ENCODE peak calls at places on chromosomes 6 and 20, in six cellular contexts. N is memory B cell, F is HS-5, M is hippocampal formation, G is NCI-H2107, Y is fibroblast of mammary gland. R is an unnamed sample.

GRCh38 chr6:77455271-77455670 is 8.0 kb downstream of the HTR1B start:
- DNase-seq in N (no peak), F (no peak), M (no peak), G (no peak), Y (no peak), R (no peak)

GRCh38 chr6:43904311-43905123 is 134.5 kb downstream of the VEGFA start:
- DNase-seq in N (no peak), F (no peak), M (no peak), G (no peak), Y (no peak), R (no peak)

GRCh38 chr6:132511836-132512230 is 1.1 kb downstream of the STX7 start:
- DNase-seq in N (no peak), F (no peak), M (no peak), G (no peak), Y (no peak), R (no peak)

GRCh38 chr6:149079911-149080501 is 237.5 kb upstream of the TAB2 start:
- DNase-seq in N (no peak), F (no peak), M (no peak), G (no peak), Y (peak), R (no peak)

GRCh38 chr6:69487688-69488087 is 309.1 kb downstream of the LMBRD1 start:
- DNase-seq in N (no peak), F (no peak), M (no peak), G (no peak), Y (no peak), R (no peak)

GRCh38 chr6:29676981-29677601 is 3.9 kb downstream of the ZFP57 start:
- DNase-seq in N (no peak), F (no peak), M (no peak), G (no peak), Y (no peak), R (no peak)

GRCh38 chr6:7540595-7540994 is 876 bp upstream of the DSP start:
- DNase-seq in N (no peak), F (no peak), M (no peak), G (no peak), Y (peak), R (no peak)

GRCh38 chr20:46435146-46435545 is 28.7 kb upstream of the ELMO2 start:
- DNase-seq in N (no peak), F (no peak), M (no peak), G (no peak), Y (no peak), R (no peak)

GRCh38 chr20:1467355-1468116 is 887 bp upstream of the NSFL1C start:
- DNase-seq in N (peak), F (no peak), M (no peak), G (no peak), Y (no peak), R (no peak)

GRCh38 chr6:40436685-40437604 is 150.2 kb downstream of the LRFN2 start:
- DNase-seq in N (no peak), F (no peak), M (peak), G (no peak), Y (peak), R (no peak)

GRCh38 chr6:2875840-2876207 is 27.3 kb downstream of the SERPINB9 start:
- DNase-seq in N (no peak), F (no peak), M (no peak), G (no peak), Y (no peak), R (peak)

GRCh38 chr6:169702640-169703246 is 817 bp downstream of the C6orf120 start:
- DNase-seq in N (no peak), F (no peak), M (no peak), G (no peak), Y (no peak), R (peak)

GRCh38 chr6:13924146-13924948 is 405 bp upstream of the RNF182 start:
- DNase-seq in N (peak), F (peak), M (no peak), G (no peak), Y (peak), R (no peak)

GRCh38 chr6:83467620-83468036 is 36.8 kb upstream of the ME1 start:
- DNase-seq in N (no peak), F (no peak), M (peak), G (no peak), Y (no peak), R (no peak)

GRCh38 chr6:66054967-66055366 is 347.9 kb upstream of the EYS start:
- DNase-seq in N (no peak), F (no peak), M (no peak), G (no peak), Y (no peak), R (no peak)

GRCh38 chr6:30163090-30163917 is at the start of gene TRIM15:
- DNase-seq in N (no peak), F (no peak), M (no peak), G (no peak), Y (no peak), R (no peak)

GRCh38 chr20:46062151-46062550 is 27.6 kb downstream of the NCOA5 start:
- DNase-seq in N (no peak), F (no peak), M (no peak), G (no peak), Y (no peak), R (no peak)

GRCh38 chr6:151916680-151917164 is 109.2 kb downstream of the ESR1 start:
- DNase-seq in N (no peak), F (peak), M (no peak), G (no peak), Y (peak), R (no peak)

GRCh38 chr6:134754013-134754690 is 195.7 kb downstream of the ALDH8A1 start:
- DNase-seq in N (no peak), F (no peak), M (no peak), G (no peak), Y (no peak), R (no peak)

GRCh38 chr20:32749914-32750637 is 6.8 kb upstream of the COMMD7 start:
- DNase-seq in N (no peak), F (no peak), M (no peak), G (no peak), Y (no peak), R (no peak)

GRCh38 chr6:107532707-107533106 is 42.8 kb downstream of the SOBP start:
- DNase-seq in N (no peak), F (no peak), M (no peak), G (no peak), Y (no peak), R (no peak)

GRCh38 chr6:127971945-127972391 is 71.1 kb upstream of the THEMIS start:
- DNase-seq in N (no peak), F (peak), M (no peak), G (no peak), Y (peak), R (peak)

GRCh38 chr6:35736293-35736894 is 438 bp upstream of the ARMC12 start:
- DNase-seq in N (peak), F (no peak), M (peak), G (no peak), Y (peak), R (peak)

GRCh38 chr20:10783660-10784336 is 110.0 kb upstream of the JAG1 start:
- DNase-seq in N (no peak), F (no peak), M (no peak), G (no peak), Y (no peak), R (no peak)

GRCh38 chr20:3931664-3932063 is 42.5 kb downstream of the PANK2 start:
- DNase-seq in N (no peak), F (no peak), M (no peak), G (no peak), Y (no peak), R (no peak)

GRCh38 chr6:136324981-136325380 is 35.3 kb upstream of the BCLAF1 start:
- DNase-seq in N (no peak), F (no peak), M (no peak), G (no peak), Y (no peak), R (no peak)

GRCh38 chr20:59035381-59035780 is 3.2 kb upstream of the ATP5F1E start:
- DNase-seq in N (no peak), F (no peak), M (no peak), G (no peak), Y (no peak), R (no peak)

GRCh38 chr20:22248052-22248667 is 336.2 kb downstream of the FOXA2 start:
- DNase-seq in N (no peak), F (no peak), M (no peak), G (no peak), Y (peak), R (no peak)